ENCODE peak calls at places on chromosomes 6 and 20, in eight cellular contexts. V is effector memory CD4-positive, alpha-beta T cell; J is left lobe of liver; Z is foreskin keratinocyte; N is PC-9; P is RWPE1; O is activated naive CD4-positive, alpha-beta T cell; W is kidney tubule cell. E is an unnamed sample.

GRCh38 chr6:29953001-29953436 is 10.7 kb downstream of the HLA-A start:
- DNase-seq in V (no peak), J (no peak), Z (peak), N (no peak), P (peak), O (no peak), W (peak), E (no peak)

GRCh38 chr6:32972353-32973143 is 4.2 kb downstream of the BRD2 start:
- DNase-seq in V (peak), J (peak), Z (no peak), N (no peak), P (no peak), O (peak), W (peak), E (peak)

GRCh38 chr6:122394016-122394415 is 5.4 kb upstream of the HSF2 start:
- DNase-seq in V (no peak), J (no peak), Z (no peak), N (no peak), P (no peak), O (no peak), W (no peak), E (no peak)

GRCh38 chr20:57397693-57398108 is 6.5 kb downstream of the RBM38 start:
- DNase-seq in V (peak), J (no peak), Z (no peak), N (no peak), P (no peak), O (no peak), W (no peak), E (peak)

GRCh38 chr6:2476376-2476775 is 231.0 kb upstream of the GMDS start:
- DNase-seq in V (no peak), J (no peak), Z (peak), N (peak), P (peak), O (no peak), W (peak), E (no peak)

GRCh38 chr6:14748679-14749078 is 497.2 kb upstream of the JARID2 start:
- DNase-seq in V (no peak), J (no peak), Z (no peak), N (no peak), P (no peak), O (no peak), W (no peak), E (peak)

GRCh38 chr6:16747232-16748027 is 13.8 kb downstream of the ATXN1 start:
- DNase-seq in V (no peak), J (no peak), Z (peak), N (no peak), P (peak), O (no peak), W (peak), E (no peak)

GRCh38 chr6:159044899-159045727 is at the start of gene TAGAP:
- DNase-seq in V (peak), J (no peak), Z (no peak), N (no peak), P (no peak), O (peak), W (peak), E (peak)

GRCh38 chr20:9031951-9032350 is 36.9 kb upstream of the PLCB4 start:
- DNase-seq in V (no peak), J (no peak), Z (no peak), N (no peak), P (no peak), O (no peak), W (no peak), E (no peak)

GRCh38 chr6:24936641-24937317 is 1.0 kb upstream of the RIPOR2 start:
- DNase-seq in V (peak), J (no peak), Z (no peak), N (no peak), P (no peak), O (no peak), W (peak), E (peak)

GRCh38 chr6:38187285-38187684 is 367.8 kb downstream of the ZFAND3 start:
- DNase-seq in V (no peak), J (no peak), Z (no peak), N (no peak), P (no peak), O (no peak), W (no peak), E (no peak)

GRCh38 chr20:31673943-31674463 is 36.3 kb downstream of the COX4I2 start:
- DNase-seq in V (no peak), J (no peak), Z (no peak), N (no peak), P (no peak), O (no peak), W (no peak), E (no peak)

GRCh38 chr20:19568128-19568527 is 189.9 kb upstream of the RIN2 start:
- DNase-seq in V (no peak), J (no peak), Z (no peak), N (no peak), P (no peak), O (no peak), W (no peak), E (no peak)

GRCh38 chr6:17011985-17012384 is 89.9 kb upstream of the STMND1 start:
- DNase-seq in V (no peak), J (no peak), Z (no peak), N (no peak), P (no peak), O (no peak), W (no peak), E (no peak)

GRCh38 chr20:42587427-42587826 is 602.3 kb downstream of the PTPRT start:
- DNase-seq in V (no peak), J (no peak), Z (no peak), N (no peak), P (no peak), O (no peak), W (no peak), E (no peak)

GRCh38 chr6:135909737-135910387 is 58.4 kb downstream of the PDE7B start:
- DNase-seq in V (peak), J (peak), Z (peak), N (peak), P (peak), O (no peak), W (peak), E (peak)

GRCh38 chr20:38059832-38060231 is 26.3 kb downstream of the RPRD1B start:
- DNase-seq in V (no peak), J (peak), Z (no peak), N (no peak), P (no peak), O (no peak), W (no peak), E (no peak)

GRCh38 chr20:63434599-63435378 is 37.7 kb downstream of the KCNQ2 start:
- DNase-seq in V (peak), J (no peak), Z (peak), N (peak), P (peak), O (peak), W (peak), E (peak)

GRCh38 chr6:10518461-10519216 is 2.5 kb upstream of the GCNT2 start:
- DNase-seq in V (no peak), J (no peak), Z (peak), N (peak), P (no peak), O (no peak), W (peak), E (no peak)

GRCh38 chr6:26552640-26553189 is 14.5 kb downstream of the HMGN4 start:
- DNase-seq in V (no peak), J (no peak), Z (no peak), N (peak), P (no peak), O (no peak), W (no peak), E (no peak)

GRCh38 chr6:89035252-89036106 is 45.1 kb upstream of the PNRC1 start:
- DNase-seq in V (no peak), J (peak), Z (peak), N (no peak), P (peak), O (no peak), W (peak), E (no peak)

GRCh38 chr20:57399587-57400261 is 8.5 kb downstream of the RBM38 start:
- DNase-seq in V (peak), J (no peak), Z (no peak), N (no peak), P (no peak), O (no peak), W (peak), E (peak)

E was measured in activated CD4-positive, alpha-beta memory T cell treated with anti-CD3 and anti-CD28 coated beads, Interleukin-2, amount 10 ng/mL, durations not matched to agents 7 days and 5 days.